ENCODE peak calls at places on chromosomes 12 and 14, in five cellular contexts. O is naive thymus-derived CD4-positive, alpha-beta T cell; I is cardiac muscle cell; Q is AG09309; C is NT2/D1. S is an unnamed sample.
A peak's percentile ranks its signal among the peaks of the same experiment; 100 is the strongest.

GRCh38 chr14:24838945-24839616 is 205.1 kb upstream of the GZMB start:
- DNase-seq in I (peak; percentile 65), O (no peak), C (no peak), Q (no peak), S (no peak)

GRCh38 chr14:102020058-102020971 is 55.9 kb downstream of the DYNC1H1 start:
- DNase-seq in O (peak; percentile 61), C (no peak), Q (peak; percentile 57), I (peak; percentile 6), S (no peak)

GRCh38 chr14:94598816-94599655 is 13.2 kb upstream of the SERPINA3 start:
- DNase-seq in C (no peak), O (no peak), I (peak; percentile 98), Q (peak; percentile 86), S (peak; percentile 91)

GRCh38 chr12:104546575-104546974 is 89.8 kb downstream of the CHST11 start:
- DNase-seq in C (no peak), O (no peak), I (no peak), Q (no peak), S (no peak)

GRCh38 chr12:89117448-89118034 is 234.8 kb downstream of the DUSP6 start:
- DNase-seq in I (no peak), O (no peak), Q (no peak), C (no peak), S (no peak)

GRCh38 chr14:91317381-91318313 is 73.1 kb upstream of the GPR68 start:
- DNase-seq in O (peak; percentile 84), Q (no peak), C (no peak), I (peak; percentile 71), S (peak; percentile 67)

GRCh38 chr12:76259071-76259470 is 89.1 kb downstream of the BBS10 start:
- DNase-seq in O (no peak), I (peak; percentile 39), Q (no peak), C (peak; percentile 32), S (peak; percentile 22)

GRCh38 chr14:106738075-106738474 is 1211.7 kb downstream of the TMEM121 start:
- DNase-seq in I (no peak), C (no peak), Q (no peak), O (no peak), S (no peak)

GRCh38 chr12:105822131-105823103 is 316.3 kb downstream of the NUAK1 start:
- DNase-seq in C (no peak), I (no peak), O (no peak), Q (peak; percentile 14), S (no peak)

GRCh38 chr12:593396-593976 is 69.8 kb downstream of the NINJ2 start:
- DNase-seq in I (no peak), O (no peak), Q (no peak), C (no peak), S (no peak)

GRCh38 chr12:93317227-93317626 is 60.5 kb upstream of the NUDT4 start:
- DNase-seq in Q (no peak), I (no peak), O (peak; percentile 18), C (no peak), S (no peak)

GRCh38 chr12:108597559-108598471 is at the start of gene TMEM119:
- DNase-seq in C (no peak), Q (peak; percentile 43), O (no peak), I (peak; percentile 71), S (no peak)

GRCh38 chr14:102362084-102362483 is 606 bp downstream of the CINP start:
- DNase-seq in C (no peak), I (no peak), O (no peak), Q (no peak), S (no peak)

GRCh38 chr12:80200414-80200813 is 101.1 kb downstream of the OTOGL start:
- DNase-seq in C (no peak), I (no peak), O (no peak), Q (no peak), S (no peak)

GRCh38 chr12:12714276-12715001 is 2.7 kb upstream of the CDKN1B start:
- DNase-seq in O (peak; percentile 74), I (no peak), C (no peak), Q (no peak), S (peak; percentile 46)

GRCh38 chr12:38118632-38119031 is 197.9 kb upstream of the ALG10B start:
- DNase-seq in Q (no peak), I (no peak), O (no peak), C (no peak), S (no peak)

GRCh38 chr12:64624035-64624434 is 13.7 kb downstream of the RASSF3 start:
- DNase-seq in I (no peak), C (no peak), O (no peak), Q (no peak), S (no peak)

GRCh38 chr12:64616221-64616620 is 5.9 kb downstream of the RASSF3 start:
- DNase-seq in Q (no peak), I (peak; percentile 43), C (no peak), O (no peak), S (no peak)

GRCh38 chr12:64621257-64621942 is 11.1 kb downstream of the RASSF3 start:
- DNase-seq in C (no peak), Q (peak; percentile 35), I (peak; percentile 34), O (no peak), S (no peak)

DNA sequence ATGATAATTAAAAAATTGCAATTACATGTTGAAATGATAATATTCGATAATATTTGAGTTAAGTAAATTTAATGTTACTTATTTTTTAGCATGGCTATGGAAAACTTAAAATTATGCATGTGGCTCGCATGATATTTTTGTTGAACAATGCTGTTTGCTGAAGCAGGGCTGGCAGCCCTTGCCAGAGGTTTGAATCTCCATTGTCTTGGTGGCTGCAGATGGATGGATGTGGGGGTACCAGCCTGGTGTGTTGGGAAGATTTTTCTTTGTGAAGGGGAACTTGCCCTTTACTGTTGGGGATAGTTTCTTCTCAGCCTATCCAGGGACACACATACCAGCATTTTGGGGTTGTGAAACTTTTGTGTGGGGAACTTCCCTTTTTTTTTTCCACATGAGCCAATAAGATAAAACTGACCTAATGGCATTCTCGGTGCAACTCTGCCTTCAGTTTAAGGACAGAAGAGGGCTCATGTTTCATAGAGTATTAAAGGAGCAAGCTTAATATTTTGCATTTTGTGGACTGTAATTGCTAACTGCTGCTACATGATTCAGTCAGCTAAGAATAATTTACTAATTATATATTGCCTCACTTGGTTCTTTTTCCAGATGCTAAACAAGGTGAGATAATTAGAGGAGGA is 8.8 kb downstream of the RASSF3 start:
- DNase-seq in C (no peak), I (peak; percentile 83), O (no peak), Q (peak; percentile 37), S (no peak)
- H3K4me3 ChIP-seq in C (no peak overlapping the region), I (no peak overlapping the region), O (no peak overlapping the region), Q (no peak overlapping the region), S (no peak overlapping the region)

DNA sequence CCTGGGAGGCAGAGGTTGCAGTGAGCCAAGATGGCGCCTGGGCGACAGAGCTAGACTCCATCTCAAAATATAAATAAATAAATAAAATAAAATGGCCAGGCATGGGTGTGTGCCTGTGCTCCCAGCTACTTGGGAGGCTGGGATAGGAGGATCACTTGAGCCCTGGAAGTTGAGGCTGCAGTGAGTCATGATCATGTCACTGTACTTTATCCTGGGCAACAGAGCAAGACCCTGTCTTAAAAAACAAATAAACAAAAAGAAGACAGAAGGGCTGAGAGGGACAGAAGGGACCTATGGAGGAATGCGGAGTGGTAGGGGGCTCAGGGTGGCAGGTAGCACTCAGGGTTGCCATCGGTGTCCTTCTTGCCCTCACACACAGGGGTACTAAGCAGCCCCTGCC is 40.8 kb downstream of the PRPF40B start:
- DNase-seq in C (no peak), Q (no peak), I (no peak), O (no peak), S (no peak)
- H3K4me3 ChIP-seq in C (no peak overlapping the region), Q (no peak overlapping the region), I (no peak overlapping the region), O (no peak overlapping the region), S (no peak overlapping the region)

GRCh38 chr12:6322969-6323339 is 12.5 kb downstream of the PLEKHG6 start:
- DNase-seq in I (no peak), C (no peak), O (no peak), Q (no peak), S (no peak)

GRCh38 chr12:6321905-6322304 is 11.4 kb downstream of the PLEKHG6 start:
- DNase-seq in I (no peak), Q (no peak), C (no peak), O (no peak), S (peak; percentile 25)

GRCh38 chr12:6322352-6322751 is 11.9 kb downstream of the PLEKHG6 start:
- DNase-seq in I (no peak), Q (no peak), O (no peak), C (no peak), S (no peak)

GRCh38 chr12:6323995-6324711 is 13.7 kb downstream of the PLEKHG6 start:
- DNase-seq in C (no peak), Q (no peak), O (no peak), I (no peak), S (no peak)

DNA sequence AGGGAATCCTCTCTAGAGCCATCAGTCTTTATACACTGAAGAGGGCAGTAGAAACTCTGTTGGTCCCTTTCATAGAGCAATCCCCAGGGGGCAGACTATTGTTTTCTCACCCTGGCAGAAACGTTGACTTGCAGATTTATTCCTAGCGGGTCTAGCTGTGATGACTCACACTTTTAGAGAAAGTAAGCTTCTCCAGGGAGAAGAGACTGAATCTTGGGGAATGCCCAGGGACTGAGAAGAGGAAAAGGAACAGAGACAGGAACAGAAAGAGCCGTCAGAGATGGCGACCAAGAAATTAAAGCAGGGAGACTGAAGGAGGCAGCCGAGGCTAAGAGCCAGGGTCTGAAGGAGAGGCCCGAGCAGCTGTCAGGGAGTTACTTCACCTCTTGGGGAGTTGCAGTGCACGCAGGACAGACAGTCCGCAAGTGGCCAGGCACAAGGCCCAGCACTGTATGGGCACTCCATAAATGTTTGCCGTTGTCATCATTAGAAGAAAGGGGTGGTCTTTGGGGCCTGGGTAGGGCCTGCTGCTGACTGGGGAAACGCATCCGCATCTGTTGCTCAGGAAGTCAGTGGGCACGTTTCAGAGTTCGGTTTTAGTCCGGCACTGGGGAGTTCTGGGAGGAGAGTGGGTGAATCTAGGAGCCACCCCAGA is 13.0 kb downstream of the PLEKHG6 start:
- DNase-seq in I (peak; percentile 96), Q (peak; percentile 85), O (no peak), C (peak; percentile 100), S (peak; percentile 74)
- H3K4me3 ChIP-seq in I (no peak overlapping the region), Q (no peak overlapping the region), O (peak overlapping the region; percentile 45), C (peak overlapping the region; percentile 16), S (no peak overlapping the region)

GRCh38 chr12:53675701-53676607 is at the start of gene ATP5MC2:
- DNase-seq in C (peak; percentile 98), I (peak; percentile 99), O (peak; percentile 98), Q (peak; percentile 92), S (peak; percentile 98)

GRCh38 chr12:53683494-53683893 is 7.6 kb upstream of the ATP5MC2 start:
- DNase-seq in Q (no peak), O (no peak), I (no peak), C (no peak), S (no peak)

GRCh38 chr12:53674977-53675700 is 744 bp downstream of the ATP5MC2 start:
- DNase-seq in C (no peak), Q (no peak), I (no peak), O (no peak), S (no peak)

GRCh38 chr12:53676715-53677611 is 1.1 kb upstream of the ATP5MC2 start:
- DNase-seq in O (no peak), Q (no peak), C (peak; percentile 56), I (peak; percentile 72), S (peak; percentile 77)

GRCh38 chr12:53677612-53678133 is 1.8 kb upstream of the ATP5MC2 start:
- DNase-seq in C (no peak), Q (no peak), O (no peak), I (peak; percentile 28), S (no peak)
- H3K4me3 ChIP-seq in C (peak overlapping the region; percentile 79), Q (peak overlapping the region; percentile 19), O (no peak overlapping the region), I (no peak overlapping the region), S (no peak overlapping the region)